ENCODE peak calls at places on chromosomes 1 and 21, in nine cellular contexts. M is stomach; R is osteoblast; J is SK-N-SH; T is colonic mucosa; G is astrocyte; Z is CD8-positive, alpha-beta T cell; H is uterus; V is substantia nigra. Y is an unnamed sample.

GRCh38 chr1:206143537-206144155 is 26.5 kb upstream of the AVPR1B start:
- DNase-seq in R (no peak), T (no peak), V (no peak), J (no peak), M (no peak), H (no peak), G (no peak), Z (no peak), Y (no peak)

GRCh38 chr1:38004284-38005101 is 821 bp downstream of the FHL3 start:
- DNase-seq in H (no peak), Z (no peak), G (no peak), V (no peak), J (peak; percentile 50), M (no peak), R (peak; percentile 89), T (no peak), Y (no peak)

GRCh38 chr21:43712268-43712942 is 6.5 kb upstream of the PDXK start:
- DNase-seq in R (peak; percentile 94), H (no peak), T (peak; percentile 90), Z (no peak), M (peak; percentile 84), J (no peak), G (peak; percentile 74), V (no peak), Y (no peak)

GRCh38 chr21:36027352-36027751 is 33.0 kb downstream of the SETD4 start:
- DNase-seq in R (no peak), G (peak; percentile 18), H (no peak), V (no peak), Z (no peak), M (no peak), J (no peak), T (no peak), Y (no peak)

GRCh38 chr1:219670426-219671149 is 57.7 kb upstream of the ZC3H11B start:
- DNase-seq in Z (no peak), T (no peak), J (no peak), G (peak; percentile 71), H (no peak), M (no peak), R (no peak), V (no peak), Y (no peak)

GRCh38 chr1:20538760-20539551 is 13.4 kb upstream of the FAM43B start:
- DNase-seq in H (no peak), T (no peak), R (no peak), M (no peak), J (no peak), G (no peak), V (no peak), Z (no peak), Y (no peak)

GRCh38 chr1:156433602-156434001 is 64.6 kb downstream of the RHBG start:
- DNase-seq in T (no peak), V (no peak), G (no peak), Z (no peak), J (no peak), M (no peak), H (no peak), R (no peak), Y (no peak)

GRCh38 chr1:53390261-53390660 is 62.4 kb upstream of the LRP8 start:
- DNase-seq in G (no peak), V (no peak), T (peak; percentile 25), J (no peak), M (no peak), Z (no peak), H (no peak), R (no peak), Y (no peak)

DNA sequence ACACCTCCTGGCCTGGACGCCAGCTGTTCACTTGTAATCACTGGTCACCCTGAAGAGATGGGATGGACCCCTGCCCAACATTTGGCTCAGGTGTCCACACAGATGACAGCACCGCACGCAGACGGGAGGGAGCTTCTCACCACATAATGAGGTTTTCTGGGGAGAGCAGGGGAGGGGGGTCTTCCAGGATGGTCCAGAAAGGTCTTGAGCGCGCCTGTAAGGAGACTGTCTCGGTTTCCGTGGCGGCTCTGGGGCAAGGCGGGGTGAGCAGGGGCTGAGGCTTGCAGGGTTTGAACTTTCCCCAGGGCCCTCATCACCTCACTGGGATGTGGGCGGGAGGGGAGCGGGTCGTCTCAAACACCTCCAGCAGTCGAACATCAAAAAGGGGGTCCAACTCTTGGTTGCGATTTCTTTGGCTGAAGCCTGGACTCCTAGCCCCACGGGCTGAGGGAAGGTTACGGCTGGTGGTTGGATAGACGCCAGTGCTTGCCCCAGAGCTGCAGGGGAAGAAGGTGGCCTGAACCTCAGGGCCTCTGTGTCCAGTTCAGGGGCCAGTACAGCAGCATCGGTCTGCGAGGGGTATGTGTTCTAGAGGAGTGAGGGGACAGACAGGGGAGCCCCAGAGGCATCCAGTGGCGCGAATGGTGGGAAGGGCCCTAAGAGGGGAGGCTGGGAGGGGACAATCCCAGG is 53.8 kb downstream of the PRKCZ start:
- DNase-seq in V (no peak), G (no peak), M (no peak), J (no peak), Z (no peak), H (no peak), T (no peak), R (no peak), Y (no peak)
- H3K27ac ChIP-seq in V (no peak overlapping the region), G (no peak overlapping the region), M (no peak overlapping the region), J (no peak overlapping the region), Z (no peak overlapping the region), H (no peak overlapping the region), T (no peak overlapping the region), R (no peak overlapping the region), Y (no peak overlapping the region)

DNA sequence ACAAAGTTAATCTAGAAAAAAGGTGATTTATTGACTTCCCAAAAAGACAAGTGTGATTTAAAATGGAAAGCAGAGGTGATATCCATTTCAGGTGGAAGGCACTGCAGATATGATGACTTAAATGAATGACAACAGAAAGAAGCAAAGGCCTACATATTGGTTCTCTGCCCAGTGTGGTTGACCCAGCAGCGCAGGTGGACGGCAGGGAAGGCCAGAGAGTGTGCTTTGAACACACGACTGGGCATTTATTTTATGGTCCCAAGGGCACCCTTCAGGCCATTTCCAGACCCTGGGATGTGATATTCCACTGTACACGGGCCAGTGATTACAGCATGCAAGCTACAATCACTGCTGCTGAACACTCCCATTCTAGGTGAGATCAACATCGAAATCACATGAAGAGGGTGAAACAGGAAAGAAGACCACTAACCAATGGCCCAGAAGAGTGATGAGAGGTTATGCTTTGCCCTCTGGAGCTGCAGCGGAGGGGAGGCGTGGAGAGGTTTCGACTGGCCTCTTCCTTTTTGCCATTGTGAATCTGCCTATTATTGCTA is 33.8 kb downstream of the PCNX2 start:
- DNase-seq in G (no peak), T (no peak), J (no peak), V (no peak), Z (no peak), H (no peak), M (no peak), R (no peak), Y (no peak)
- H3K27ac ChIP-seq in G (no peak overlapping the region), T (no peak overlapping the region), J (no peak overlapping the region), V (no peak overlapping the region), Z (no peak overlapping the region), H (no peak overlapping the region), M (no peak overlapping the region), R (no peak overlapping the region), Y (no peak overlapping the region)

GRCh38 chr1:85568660-85569059 is 11.9 kb upstream of the CCN1 start:
- DNase-seq in H (no peak), V (no peak), J (no peak), M (no peak), T (no peak), Z (no peak), G (no peak), R (no peak), Y (no peak)

GRCh38 chr1:85571181-85571540 is 9.4 kb upstream of the CCN1 start:
- DNase-seq in Z (no peak), M (no peak), R (no peak), J (no peak), V (no peak), T (no peak), H (no peak), G (no peak), Y (no peak)

GRCh38 chr1:85569737-85570404 is 10.7 kb upstream of the CCN1 start:
- DNase-seq in R (no peak), G (no peak), T (no peak), H (no peak), J (no peak), Z (no peak), V (no peak), M (no peak), Y (no peak)

GRCh38 chr1:85570446-85571180 is 9.9 kb upstream of the CCN1 start:
- DNase-seq in H (no peak), V (no peak), G (no peak), T (no peak), J (no peak), Z (no peak), M (no peak), R (no peak), Y (no peak)

DNA sequence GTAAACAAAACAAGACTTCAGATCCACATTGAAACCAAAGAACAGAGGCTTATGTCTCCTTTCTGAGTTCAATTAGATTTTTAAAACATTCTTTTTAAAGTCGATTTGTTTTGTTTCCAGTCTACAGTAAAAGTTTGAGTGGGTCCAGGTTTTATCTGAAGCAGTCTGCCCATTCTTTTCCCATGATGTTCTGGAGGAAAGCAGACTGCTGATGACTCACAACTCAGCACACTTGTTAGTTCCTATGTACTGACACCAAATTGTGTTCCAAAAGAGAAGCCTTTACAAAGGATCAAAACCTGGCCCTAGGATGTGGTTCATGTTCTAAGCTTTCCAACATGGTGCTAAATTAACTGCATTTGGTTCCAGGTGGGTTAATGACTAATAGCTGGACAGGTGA is 11.4 kb upstream of the CCN1 start:
- DNase-seq in R (no peak), G (peak; percentile 93), Z (no peak), V (no peak), T (no peak), H (no peak), J (no peak), M (no peak), Y (no peak)
- H3K27ac ChIP-seq in R (peak overlapping the region; percentile 81), G (peak overlapping the region; percentile 75), Z (no peak overlapping the region), V (no peak overlapping the region), T (no peak overlapping the region), H (peak overlapping the region; percentile 97), J (peak overlapping the region; percentile 70), M (peak overlapping the region; percentile 40), Y (no peak overlapping the region)

GRCh38 chr1:198660341-198661056 is 21.7 kb downstream of the PTPRC start:
- DNase-seq in G (no peak), R (no peak), M (no peak), J (no peak), V (no peak), H (no peak), T (no peak), Z (no peak), Y (no peak)

GRCh38 chr1:198657550-198658064 is 18.8 kb downstream of the PTPRC start:
- DNase-seq in Z (no peak), J (no peak), G (peak; percentile 100), H (no peak), T (no peak), M (no peak), R (peak; percentile 22), V (no peak), Y (peak; percentile 70)

GRCh38 chr1:198653815-198654413 is 15.1 kb downstream of the PTPRC start:
- DNase-seq in V (no peak), G (no peak), Z (no peak), R (no peak), J (peak; percentile 13), T (no peak), H (no peak), M (no peak), Y (peak; percentile 74)

GRCh38 chr1:198655464-198656121 is 16.8 kb downstream of the PTPRC start:
- DNase-seq in T (no peak), Z (no peak), M (no peak), V (no peak), H (no peak), G (peak; percentile 73), R (no peak), J (no peak), Y (no peak)

DNA sequence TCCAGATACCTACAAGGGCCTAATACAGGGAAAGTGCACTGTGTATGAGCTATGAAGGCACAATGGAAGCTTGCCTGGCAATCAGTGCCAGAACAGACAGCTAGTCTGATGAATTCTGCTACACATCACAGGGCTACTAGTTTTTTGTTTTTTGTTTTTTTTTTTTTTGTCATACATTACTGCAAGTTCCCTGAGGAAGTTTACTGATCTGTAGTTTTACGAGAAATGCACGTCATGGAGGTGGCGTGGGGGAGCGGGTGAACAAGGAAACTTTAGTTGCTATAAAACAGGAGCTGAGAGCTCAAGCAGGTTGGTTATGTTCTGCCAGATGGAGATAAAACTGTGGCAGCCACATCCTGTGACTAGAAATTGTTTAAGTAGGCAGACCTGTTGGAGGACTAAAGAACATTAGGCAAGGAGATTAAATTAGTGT is 17.7 kb downstream of the PTPRC start:
- DNase-seq in H (no peak), Z (peak; percentile 52), V (no peak), J (no peak), G (no peak), M (peak; percentile 40), R (no peak), T (peak; percentile 77), Y (no peak)
- H3K27ac ChIP-seq in H (no peak overlapping the region), Z (peak overlapping the region; percentile 64), V (no peak overlapping the region), J (peak overlapping the region; percentile 92), G (peak overlapping the region; percentile 19), M (no peak overlapping the region), R (peak overlapping the region; percentile 88), T (peak overlapping the region; percentile 45), Y (peak overlapping the region; percentile 84)